ENCODE peak calls at places on chromosomes 5 and 9, in seven cellular contexts. One of them, this sample, is unnamed.

GRCh38 chr5:17964067-17964466 is 329.8 kb downstream of the TAF11L14 start:
- DNase-seq in GM12864: no peak
- DNase-seq in islet precursor cell: no peak
- DNase-seq in fibroblast of the conjunctiva: no peak
- DNase-seq in ACHN: no peak
- DNase-seq in PC-3: peak
- DNase-seq in stimulated activated naive CD4-positive, alpha-beta T cell: no peak
- DNase-seq in this sample: no peak

GRCh38 chr5:127697894-127698600 is 5.1 kb upstream of the CCDC192 start:
- DNase-seq in GM12864: no peak
- DNase-seq in islet precursor cell: peak
- DNase-seq in fibroblast of the conjunctiva: no peak
- DNase-seq in ACHN: peak
- DNase-seq in PC-3: peak
- DNase-seq in stimulated activated naive CD4-positive, alpha-beta T cell: no peak
- DNase-seq in this sample: no peak

GRCh38 chr5:32679218-32679617 is 31.9 kb upstream of the NPR3 start:
- DNase-seq in GM12864: no peak
- DNase-seq in islet precursor cell: no peak
- DNase-seq in fibroblast of the conjunctiva: no peak
- DNase-seq in ACHN: no peak
- DNase-seq in PC-3: peak
- DNase-seq in stimulated activated naive CD4-positive, alpha-beta T cell: no peak
- DNase-seq in this sample: no peak

GRCh38 chr5:62093981-62094380 is 212.0 kb upstream of the KIF2A start:
- DNase-seq in GM12864: no peak
- DNase-seq in islet precursor cell: peak
- DNase-seq in fibroblast of the conjunctiva: peak
- DNase-seq in ACHN: peak
- DNase-seq in PC-3: peak
- DNase-seq in stimulated activated naive CD4-positive, alpha-beta T cell: no peak
- DNase-seq in this sample: no peak

GRCh38 chr5:157511656-157512644 is 51.9 kb downstream of the NIPAL4 start:
- DNase-seq in GM12864: no peak
- DNase-seq in islet precursor cell: peak
- DNase-seq in fibroblast of the conjunctiva: peak
- DNase-seq in ACHN: peak
- DNase-seq in PC-3: peak
- DNase-seq in stimulated activated naive CD4-positive, alpha-beta T cell: no peak
- DNase-seq in this sample: no peak

GRCh38 chr9:113673726-113674125 is 202.4 kb upstream of the ZNF618 start:
- DNase-seq in GM12864: no peak
- DNase-seq in islet precursor cell: no peak
- DNase-seq in fibroblast of the conjunctiva: no peak
- DNase-seq in ACHN: no peak
- DNase-seq in PC-3: no peak
- DNase-seq in stimulated activated naive CD4-positive, alpha-beta T cell: no peak
- DNase-seq in this sample: no peak

GRCh38 chr5:136769900-136770684 is 404.7 kb upstream of the TRPC7 start:
- DNase-seq in GM12864: peak
- DNase-seq in islet precursor cell: peak
- DNase-seq in fibroblast of the conjunctiva: peak
- DNase-seq in ACHN: peak
- DNase-seq in PC-3: peak
- DNase-seq in stimulated activated naive CD4-positive, alpha-beta T cell: no peak
- DNase-seq in this sample: no peak

GRCh38 chr9:87662808-87663528 is 63.0 kb upstream of the CTSL start:
- DNase-seq in GM12864: no peak
- DNase-seq in islet precursor cell: peak
- DNase-seq in fibroblast of the conjunctiva: peak
- DNase-seq in ACHN: peak
- DNase-seq in PC-3: peak
- DNase-seq in stimulated activated naive CD4-positive, alpha-beta T cell: peak
- DNase-seq in this sample: no peak

GRCh38 chr5:1503301-1504243 is 20.2 kb downstream of the LPCAT1 start:
- DNase-seq in GM12864: no peak
- DNase-seq in islet precursor cell: no peak
- DNase-seq in fibroblast of the conjunctiva: no peak
- DNase-seq in ACHN: no peak
- DNase-seq in PC-3: no peak
- DNase-seq in stimulated activated naive CD4-positive, alpha-beta T cell: peak
- DNase-seq in this sample: no peak

GRCh38 chr5:155833282-155833681 is 493.7 kb upstream of the SGCD start:
- DNase-seq in GM12864: no peak
- DNase-seq in islet precursor cell: no peak
- DNase-seq in fibroblast of the conjunctiva: no peak
- DNase-seq in ACHN: no peak
- DNase-seq in PC-3: no peak
- DNase-seq in stimulated activated naive CD4-positive, alpha-beta T cell: no peak
- DNase-seq in this sample: no peak

GRCh38 chr5:113246371-113246870 is 188.4 kb downstream of the TSSK1B start:
- DNase-seq in GM12864: no peak
- DNase-seq in islet precursor cell: no peak
- DNase-seq in fibroblast of the conjunctiva: no peak
- DNase-seq in ACHN: no peak
- DNase-seq in PC-3: no peak
- DNase-seq in stimulated activated naive CD4-positive, alpha-beta T cell: no peak
- DNase-seq in this sample: no peak

GRCh38 chr9:91163773-91164471 is 197.8 kb downstream of the AUH start:
- DNase-seq in GM12864: no peak
- DNase-seq in islet precursor cell: no peak
- DNase-seq in fibroblast of the conjunctiva: no peak
- DNase-seq in ACHN: no peak
- DNase-seq in PC-3: no peak
- DNase-seq in stimulated activated naive CD4-positive, alpha-beta T cell: no peak
- DNase-seq in this sample: no peak

GRCh38 chr9:129641751-129642585 is at the start of gene ASB6:
- DNase-seq in GM12864: peak
- DNase-seq in islet precursor cell: peak
- DNase-seq in fibroblast of the conjunctiva: peak
- DNase-seq in ACHN: peak
- DNase-seq in PC-3: peak
- DNase-seq in stimulated activated naive CD4-positive, alpha-beta T cell: peak
- DNase-seq in this sample: peak

GRCh38 chr5:125263346-125263745 is 516.9 kb upstream of the ZNF608 start:
- DNase-seq in GM12864: no peak
- DNase-seq in islet precursor cell: no peak
- DNase-seq in fibroblast of the conjunctiva: no peak
- DNase-seq in ACHN: no peak
- DNase-seq in PC-3: no peak
- DNase-seq in stimulated activated naive CD4-positive, alpha-beta T cell: no peak
- DNase-seq in this sample: no peak

GRCh38 chr5:179201986-179202385 is 141.8 kb downstream of the ZNF354C start:
- DNase-seq in GM12864: no peak
- DNase-seq in islet precursor cell: no peak
- DNase-seq in fibroblast of the conjunctiva: no peak
- DNase-seq in ACHN: no peak
- DNase-seq in PC-3: no peak
- DNase-seq in stimulated activated naive CD4-positive, alpha-beta T cell: no peak
- DNase-seq in this sample: no peak

GRCh38 chr5:74251106-74252032 is 389.2 kb downstream of the ENC1 start:
- DNase-seq in GM12864: no peak
- DNase-seq in islet precursor cell: peak
- DNase-seq in fibroblast of the conjunctiva: peak
- DNase-seq in ACHN: peak
- DNase-seq in PC-3: peak
- DNase-seq in stimulated activated naive CD4-positive, alpha-beta T cell: no peak
- DNase-seq in this sample: no peak

GRCh38 chr5:179185256-179186091 is 125.3 kb downstream of the ZNF354C start:
- DNase-seq in GM12864: no peak
- DNase-seq in islet precursor cell: no peak
- DNase-seq in fibroblast of the conjunctiva: no peak
- DNase-seq in ACHN: no peak
- DNase-seq in PC-3: no peak
- DNase-seq in stimulated activated naive CD4-positive, alpha-beta T cell: no peak
- DNase-seq in this sample: no peak

GRCh38 chr5:57751710-57752109 is 269.1 kb upstream of the ACTBL2 start:
- DNase-seq in GM12864: no peak
- DNase-seq in islet precursor cell: no peak
- DNase-seq in fibroblast of the conjunctiva: no peak
- DNase-seq in ACHN: no peak
- DNase-seq in PC-3: no peak
- DNase-seq in stimulated activated naive CD4-positive, alpha-beta T cell: no peak
- DNase-seq in this sample: no peak

GRCh38 chr5:168603776-168604175 is 24.6 kb upstream of the PANK3 start:
- DNase-seq in GM12864: no peak
- DNase-seq in islet precursor cell: peak
- DNase-seq in fibroblast of the conjunctiva: no peak
- DNase-seq in ACHN: no peak
- DNase-seq in PC-3: peak
- DNase-seq in stimulated activated naive CD4-positive, alpha-beta T cell: no peak
- DNase-seq in this sample: no peak

GRCh38 chr5:102539598-102539997 is 40.8 kb upstream of the SLCO6A1 start:
- DNase-seq in GM12864: no peak
- DNase-seq in islet precursor cell: no peak
- DNase-seq in fibroblast of the conjunctiva: no peak
- DNase-seq in ACHN: no peak
- DNase-seq in PC-3: peak
- DNase-seq in stimulated activated naive CD4-positive, alpha-beta T cell: no peak
- DNase-seq in this sample: no peak

GRCh38 chr9:99012957-99013512 is 69.3 kb downstream of the COL15A1 start:
- DNase-seq in GM12864: no peak
- DNase-seq in islet precursor cell: no peak
- DNase-seq in fibroblast of the conjunctiva: no peak
- DNase-seq in ACHN: no peak
- DNase-seq in PC-3: no peak
- DNase-seq in stimulated activated naive CD4-positive, alpha-beta T cell: peak
- DNase-seq in this sample: no peak

GRCh38 chr5:23412515-23412914 is 94.9 kb upstream of the PRDM9 start:
- DNase-seq in GM12864: no peak
- DNase-seq in islet precursor cell: no peak
- DNase-seq in fibroblast of the conjunctiva: no peak
- DNase-seq in ACHN: no peak
- DNase-seq in PC-3: no peak
- DNase-seq in stimulated activated naive CD4-positive, alpha-beta T cell: no peak
- DNase-seq in this sample: no peak

GRCh38 chr9:130104413-130105193 is 50.9 kb downstream of the GPR107 start:
- DNase-seq in GM12864: no peak
- DNase-seq in islet precursor cell: no peak
- DNase-seq in fibroblast of the conjunctiva: no peak
- DNase-seq in ACHN: no peak
- DNase-seq in PC-3: no peak
- DNase-seq in stimulated activated naive CD4-positive, alpha-beta T cell: no peak
- DNase-seq in this sample: no peak

GRCh38 chr5:77985247-77985646 is 209.1 kb upstream of the TBCA start:
- DNase-seq in GM12864: no peak
- DNase-seq in islet precursor cell: no peak
- DNase-seq in fibroblast of the conjunctiva: no peak
- DNase-seq in ACHN: no peak
- DNase-seq in PC-3: no peak
- DNase-seq in stimulated activated naive CD4-positive, alpha-beta T cell: no peak
- DNase-seq in this sample: no peak

GRCh38 chr9:107749787-107750444 is 260.3 kb upstream of the KLF4 start:
- DNase-seq in GM12864: no peak
- DNase-seq in islet precursor cell: peak
- DNase-seq in fibroblast of the conjunctiva: peak
- DNase-seq in ACHN: peak
- DNase-seq in PC-3: peak
- DNase-seq in stimulated activated naive CD4-positive, alpha-beta T cell: no peak
- DNase-seq in this sample: no peak

GRCh38 chr5:32687167-32687831 is 23.8 kb upstream of the NPR3 start:
- DNase-seq in GM12864: no peak
- DNase-seq in islet precursor cell: no peak
- DNase-seq in fibroblast of the conjunctiva: no peak
- DNase-seq in ACHN: no peak
- DNase-seq in PC-3: no peak
- DNase-seq in stimulated activated naive CD4-positive, alpha-beta T cell: no peak
- DNase-seq in this sample: no peak

GRCh38 chr5:168353216-168353957 is 61.9 kb downstream of the WWC1 start:
- DNase-seq in GM12864: no peak
- DNase-seq in islet precursor cell: no peak
- DNase-seq in fibroblast of the conjunctiva: no peak
- DNase-seq in ACHN: no peak
- DNase-seq in PC-3: peak
- DNase-seq in stimulated activated naive CD4-positive, alpha-beta T cell: no peak
- DNase-seq in this sample: no peak

GRCh38 chr5:56211298-56211865 is 21.7 kb downstream of the ANKRD55 start:
- DNase-seq in GM12864: no peak
- DNase-seq in islet precursor cell: peak
- DNase-seq in fibroblast of the conjunctiva: peak
- DNase-seq in ACHN: peak
- DNase-seq in PC-3: peak
- DNase-seq in stimulated activated naive CD4-positive, alpha-beta T cell: no peak
- DNase-seq in this sample: no peak

GRCh38 chr5:176416965-176417364 is 626 bp upstream of the CLTB start:
- DNase-seq in GM12864: no peak
- DNase-seq in islet precursor cell: no peak
- DNase-seq in fibroblast of the conjunctiva: no peak
- DNase-seq in ACHN: no peak
- DNase-seq in PC-3: no peak
- DNase-seq in stimulated activated naive CD4-positive, alpha-beta T cell: no peak
- DNase-seq in this sample: no peak

GRCh38 chr5:132497488-132497997 is 7.0 kb upstream of the IRF1 start:
- DNase-seq in GM12864: no peak
- DNase-seq in islet precursor cell: peak
- DNase-seq in fibroblast of the conjunctiva: peak
- DNase-seq in ACHN: peak
- DNase-seq in PC-3: peak
- DNase-seq in stimulated activated naive CD4-positive, alpha-beta T cell: no peak
- DNase-seq in this sample: no peak

GRCh38 chr9:80797841-80798688 is 891.3 kb downstream of the TLE1 start:
- DNase-seq in GM12864: no peak
- DNase-seq in islet precursor cell: no peak
- DNase-seq in fibroblast of the conjunctiva: peak
- DNase-seq in ACHN: no peak
- DNase-seq in PC-3: no peak
- DNase-seq in stimulated activated naive CD4-positive, alpha-beta T cell: no peak
- DNase-seq in this sample: no peak

GRCh38 chr5:116992681-116993080 is 418.1 kb upstream of the SEMA6A start:
- DNase-seq in GM12864: no peak
- DNase-seq in islet precursor cell: no peak
- DNase-seq in fibroblast of the conjunctiva: no peak
- DNase-seq in ACHN: no peak
- DNase-seq in PC-3: no peak
- DNase-seq in stimulated activated naive CD4-positive, alpha-beta T cell: no peak
- DNase-seq in this sample: no peak

GRCh38 chr5:109865636-109866035 is 175.9 kb downstream of the MAN2A1 start:
- DNase-seq in GM12864: no peak
- DNase-seq in islet precursor cell: peak
- DNase-seq in fibroblast of the conjunctiva: peak
- DNase-seq in ACHN: no peak
- DNase-seq in PC-3: peak
- DNase-seq in stimulated activated naive CD4-positive, alpha-beta T cell: no peak
- DNase-seq in this sample: no peak

GRCh38 chr5:139140631-139141071 is 57.5 kb downstream of the SIL1 start:
- DNase-seq in GM12864: no peak
- DNase-seq in islet precursor cell: no peak
- DNase-seq in fibroblast of the conjunctiva: no peak
- DNase-seq in ACHN: no peak
- DNase-seq in PC-3: no peak
- DNase-seq in stimulated activated naive CD4-positive, alpha-beta T cell: no peak
- DNase-seq in this sample: no peak

GRCh38 chr5:138873096-138873885 is 1.8 kb downstream of the LRRTM2 start:
- DNase-seq in GM12864: no peak
- DNase-seq in islet precursor cell: no peak
- DNase-seq in fibroblast of the conjunctiva: no peak
- DNase-seq in ACHN: no peak
- DNase-seq in PC-3: no peak
- DNase-seq in stimulated activated naive CD4-positive, alpha-beta T cell: no peak
- DNase-seq in this sample: no peak

GRCh38 chr9:114180701-114181582 is 25.6 kb downstream of the COL27A1 start:
- DNase-seq in GM12864: no peak
- DNase-seq in islet precursor cell: peak
- DNase-seq in fibroblast of the conjunctiva: no peak
- DNase-seq in ACHN: no peak
- DNase-seq in PC-3: no peak
- DNase-seq in stimulated activated naive CD4-positive, alpha-beta T cell: no peak
- DNase-seq in this sample: no peak

GRCh38 chr9:121299125-121299466 is 31.1 kb downstream of the GSN start:
- DNase-seq in GM12864: no peak
- DNase-seq in islet precursor cell: no peak
- DNase-seq in fibroblast of the conjunctiva: no peak
- DNase-seq in ACHN: no peak
- DNase-seq in PC-3: no peak
- DNase-seq in stimulated activated naive CD4-positive, alpha-beta T cell: no peak
- DNase-seq in this sample: no peak

GRCh38 chr5:57692582-57693487 is 210.2 kb upstream of the ACTBL2 start:
- DNase-seq in GM12864: peak
- DNase-seq in islet precursor cell: peak
- DNase-seq in fibroblast of the conjunctiva: peak
- DNase-seq in ACHN: peak
- DNase-seq in PC-3: peak
- DNase-seq in stimulated activated naive CD4-positive, alpha-beta T cell: no peak
- DNase-seq in this sample: no peak